ENCODE peak calls at places on chromosomes 11 and 22, in five cellular contexts. K is fibroblast of mammary gland, W is fibroblast of villous mesenchyme, O is GM23338, J is PC-3. R is an unnamed sample.

GRCh38 chr22:19571995-19572394 is 47.8 kb upstream of the CLDN5 start:
- DNase-seq in K (no peak), O (no peak), W (no peak), J (peak), R (peak)

GRCh38 chr11:66069715-66070603 is at the start of gene PACS1:
- DNase-seq in K (peak), O (peak), J (peak), W (peak), R (peak)

GRCh38 chr11:16783321-16783801 is 44.9 kb downstream of the C11orf58 start:
- DNase-seq in O (no peak), W (no peak), J (no peak), K (no peak), R (no peak)

GRCh38 chr11:74581954-74582547 is 10.3 kb upstream of the POLD3 start:
- DNase-seq in O (no peak), J (no peak), W (no peak), K (no peak), R (no peak)

GRCh38 chr11:26227311-26227710 is 104.6 kb upstream of the ANO3 start:
- DNase-seq in W (peak), J (peak), K (peak), O (peak), R (peak)

GRCh38 chr11:94855666-94856065 is 87.5 kb downstream of the AMOTL1 start:
- DNase-seq in W (no peak), O (no peak), J (no peak), K (no peak), R (no peak)

GRCh38 chr11:45094958-45095690 is 51.3 kb upstream of the PRDM11 start:
- DNase-seq in O (no peak), K (no peak), J (no peak), W (no peak), R (no peak)

GRCh38 chr11:10730151-10730550 is 20.9 kb upstream of the CTR9 start:
- DNase-seq in O (no peak), W (no peak), J (no peak), K (peak), R (no peak)

GRCh38 chr11:57515332-57516060 is at the start of gene SLC43A1:
- DNase-seq in W (peak), J (peak), O (peak), K (peak), R (peak)

GRCh38 chr22:44080936-44081853 is 57.1 kb downstream of the PARVB start:
- DNase-seq in W (peak), J (peak), K (peak), O (peak), R (peak)

GRCh38 chr11:114496915-114497314 is 57.6 kb downstream of the REXO2 start:
- DNase-seq in O (no peak), K (no peak), J (peak), W (no peak), R (no peak)

GRCh38 chr11:97118756-97119155 is 728.9 kb downstream of the JRKL start:
- DNase-seq in W (no peak), J (no peak), O (no peak), K (no peak), R (no peak)

GRCh38 chr11:121478895-121479281 is 26.1 kb upstream of the SORL1-AS1 start:
- DNase-seq in J (no peak), K (no peak), O (no peak), W (no peak), R (no peak)

GRCh38 chr22:19880786-19881569 is 26.3 kb upstream of the GNB1L start:
- DNase-seq in J (peak), W (peak), O (peak), K (peak), R (peak)

GRCh38 chr22:37457093-37457893 is 28.9 kb downstream of the MFNG start:
- DNase-seq in K (peak), O (peak), J (peak), W (peak), R (peak)

GRCh38 chr11:69512136-69512535 is 30.7 kb downstream of the LINC01488 start:
- DNase-seq in J (no peak), W (no peak), K (no peak), O (no peak), R (no peak)

GRCh38 chr11:17906436-17906835 is 106.4 kb downstream of the SERGEF start:
- DNase-seq in J (peak), W (no peak), O (peak), K (no peak), R (peak)

GRCh38 chr11:129815596-129816461 is at the start of gene TMEM45B:
- DNase-seq in O (peak), K (no peak), W (no peak), J (peak), R (no peak)

GRCh38 chr11:129248618-129249017 is 56.5 kb upstream of the ARHGAP32 start:
- DNase-seq in W (peak), K (peak), O (no peak), J (peak), R (peak)

GRCh38 chr11:9037046-9037780 is 33.4 kb upstream of the NRIP3 start:
- DNase-seq in J (no peak), W (no peak), O (no peak), K (no peak), R (no peak)

GRCh38 chr22:26610983-26611382 is 6.8 kb downstream of the CRYBB1 start:
- DNase-seq in O (no peak), K (peak), W (no peak), J (peak), R (peak)

GRCh38 chr11:103091024-103091423 is 936 bp downstream of the DCUN1D5 start:
- DNase-seq in J (peak), O (peak), K (no peak), W (peak), R (peak)

GRCh38 chr11:134610116-134610910 is 198.3 kb upstream of the B3GAT1 start:
- DNase-seq in W (no peak), K (no peak), O (no peak), J (no peak), R (no peak)

GRCh38 chr11:94144664-94145063 is 16.0 kb downstream of the PANX1 start:
- DNase-seq in W (no peak), K (no peak), O (no peak), J (no peak), R (no peak)

GRCh38 chr22:25027959-25028840 is 75.7 kb downstream of the KIAA1671 start:
- DNase-seq in J (peak), K (no peak), W (peak), O (peak), R (no peak)

GRCh38 chr11:5737091-5737490 is 843 bp downstream of the OR56B1 start:
- DNase-seq in W (peak), K (peak), O (no peak), J (no peak), R (peak)

GRCh38 chr11:99376463-99376862 is 355.7 kb downstream of the CNTN5 start:
- DNase-seq in O (no peak), K (no peak), W (no peak), J (peak), R (no peak)

GRCh38 chr22:36419177-36419911 is 31.6 kb upstream of the MYH9 start:
- DNase-seq in J (no peak), O (peak), K (peak), W (peak), R (no peak)

GRCh38 chr11:74397531-74398243 is 546 bp downstream of the PGM2L1 start:
- DNase-seq in K (no peak), O (peak), J (peak), W (peak), R (peak)

GRCh38 chr11:40204228-40204627 is 1255.2 kb downstream of the LRRC4C start:
- DNase-seq in O (peak), K (no peak), W (no peak), J (no peak), R (no peak)

GRCh38 chr22:47625531-47626427 is 863.3 kb downstream of the TBC1D22A start:
- DNase-seq in W (no peak), J (no peak), O (no peak), K (no peak), R (no peak)

GRCh38 chr22:47628477-47629272 is 866.2 kb downstream of the TBC1D22A start:
- DNase-seq in J (no peak), K (no peak), W (no peak), O (no peak), R (no peak)

GRCh38 chr22:47625013-47625385 is 862.5 kb downstream of the TBC1D22A start:
- DNase-seq in K (no peak), J (no peak), W (no peak), O (no peak), R (no peak)

GRCh38 chr22:47627561-47628253 is 865.3 kb downstream of the TBC1D22A start:
- DNase-seq in O (no peak), K (no peak), J (peak), W (no peak), R (no peak)

DNA sequence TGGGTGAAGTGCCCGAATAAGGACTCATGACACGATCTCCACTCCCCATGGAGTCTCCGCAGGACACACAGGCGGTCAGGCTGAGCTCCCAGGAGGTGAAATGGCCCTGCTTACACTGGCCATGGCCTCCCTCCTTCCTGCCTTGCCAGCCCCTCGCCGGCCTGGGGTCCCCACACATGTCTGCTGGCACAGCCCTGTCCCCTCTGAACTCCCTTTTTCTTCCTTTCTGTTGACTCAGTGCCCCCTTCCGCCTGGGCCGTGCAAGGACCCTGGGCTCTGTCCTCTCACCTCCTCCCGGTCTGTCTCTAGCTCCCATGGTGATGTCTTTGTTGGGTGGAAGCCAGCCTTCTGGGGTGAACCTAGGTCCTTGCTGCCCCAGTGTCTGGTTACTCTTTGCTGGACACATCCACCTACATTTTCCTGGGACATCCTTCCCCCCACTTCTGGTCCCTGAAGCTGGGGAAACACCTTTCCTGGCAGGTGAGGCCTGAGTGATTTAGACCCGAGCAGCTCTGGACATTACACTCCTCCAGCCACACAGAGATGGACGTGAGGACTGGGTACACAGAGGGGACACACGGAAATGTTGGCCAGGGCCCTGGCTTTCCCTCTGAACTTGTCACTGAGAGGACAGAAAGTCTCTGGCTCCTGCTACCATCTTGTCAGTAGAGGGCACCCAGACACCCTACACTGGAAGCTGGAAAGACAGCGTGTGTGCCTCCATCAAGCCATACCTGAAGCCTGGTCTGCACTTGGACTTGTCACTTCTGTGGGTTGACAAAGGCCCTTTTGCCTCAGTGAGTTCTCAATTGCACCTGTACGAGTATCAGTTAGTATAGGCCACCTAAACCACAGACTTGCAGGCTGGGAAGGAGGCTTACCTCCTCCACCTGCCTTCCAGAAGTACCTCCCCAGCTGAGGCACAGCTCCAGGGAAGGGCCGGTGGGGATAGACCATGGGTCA is 864.3 kb downstream of the TBC1D22A start:
- DNase-seq in J (peak), O (no peak), K (no peak), W (no peak), R (no peak)
- TF ChIP-seq CTCF in J (no peak), O (no peak), K (no peak), W (no peak), R (peak)

GRCh38 chr11:47616726-47617416 is 22.7 kb upstream of the C1QTNF4 start:
- DNase-seq in O (peak), K (peak), W (peak), J (peak), R (peak)
- TF ChIP-seq CTCF in O (peak), K (peak), W (peak), J (peak), R (peak)

DNA sequence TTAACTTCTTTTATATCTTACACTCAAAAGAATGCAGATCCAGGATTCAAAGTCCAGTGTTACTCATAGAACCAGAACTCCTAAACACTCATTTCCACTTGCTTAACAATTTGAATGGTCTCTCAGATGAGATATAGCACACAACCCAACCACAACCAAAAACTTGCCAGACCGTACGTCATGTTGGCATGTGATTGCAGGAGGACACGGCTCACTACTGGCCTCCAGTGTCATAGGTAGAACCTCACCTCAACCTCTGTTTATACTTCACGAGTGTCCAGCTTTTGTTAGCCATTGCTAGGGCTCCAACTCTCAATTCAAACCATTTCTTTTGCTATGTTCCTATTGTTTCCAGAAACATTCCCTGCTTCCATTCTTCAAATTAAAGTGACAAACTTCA is 58.5 kb upstream of the PDGFD start:
- DNase-seq in K (no peak), O (no peak), J (peak), W (no peak), R (peak)
- TF ChIP-seq CTCF in K (no peak), O (no peak), J (peak), W (no peak), R (no peak)

GRCh38 chr11:111454561-111455192 is 57.5 kb downstream of the BTG4 start:
- DNase-seq in W (peak), J (peak), O (peak), K (peak), R (peak)
- TF ChIP-seq CTCF in W (peak), J (peak), O (peak), K (peak), R (peak)

DNA sequence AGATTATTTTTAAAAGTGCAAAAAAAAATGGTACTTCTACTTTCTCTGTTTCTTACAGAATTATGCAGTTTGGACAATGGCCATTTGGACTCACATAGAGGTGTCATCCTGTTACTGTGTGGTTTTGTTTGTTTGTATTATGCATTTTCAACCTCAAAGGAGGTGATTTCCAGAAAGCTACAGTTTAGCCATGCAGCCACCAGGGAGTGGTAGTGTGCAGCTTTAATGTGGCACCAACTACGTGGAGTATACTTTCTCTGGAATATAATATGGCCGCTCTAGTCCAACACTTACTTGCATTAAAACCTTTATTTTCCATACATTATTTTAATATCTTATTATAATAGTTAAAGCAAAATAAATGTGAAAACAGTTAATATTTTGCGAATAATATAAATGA is 469.9 kb upstream of the KIRREL3 start:
- DNase-seq in W (no peak), O (peak), K (no peak), J (peak), R (peak)
- TF ChIP-seq CTCF in W (no peak), O (peak), K (peak), J (peak), R (peak)

GRCh38 chr11:108873305-108873704 is 208.4 kb downstream of the DDX10 start:
- DNase-seq in W (no peak), K (no peak), O (no peak), J (peak), R (no peak)
- TF ChIP-seq CTCF in W (no peak), K (no peak), O (no peak), J (no peak), R (no peak)

GRCh38 chr11:61413496-61413895 is 16.3 kb downstream of the CPSF7 start:
- DNase-seq in K (peak), W (peak), O (no peak), J (no peak), R (no peak)

GRCh38 chr11:61406991-61407728 is 14.8 kb downstream of the TMEM216 start:
- DNase-seq in K (no peak), W (no peak), O (no peak), J (no peak), R (no peak)

GRCh38 chr11:61415381-61415780 is 14.4 kb downstream of the CPSF7 start:
- DNase-seq in W (no peak), J (no peak), K (no peak), O (no peak), R (no peak)

GRCh38 chr11:61414547-61414946 is 15.2 kb downstream of the CPSF7 start:
- DNase-seq in W (no peak), J (no peak), O (no peak), K (no peak), R (no peak)

DNA sequence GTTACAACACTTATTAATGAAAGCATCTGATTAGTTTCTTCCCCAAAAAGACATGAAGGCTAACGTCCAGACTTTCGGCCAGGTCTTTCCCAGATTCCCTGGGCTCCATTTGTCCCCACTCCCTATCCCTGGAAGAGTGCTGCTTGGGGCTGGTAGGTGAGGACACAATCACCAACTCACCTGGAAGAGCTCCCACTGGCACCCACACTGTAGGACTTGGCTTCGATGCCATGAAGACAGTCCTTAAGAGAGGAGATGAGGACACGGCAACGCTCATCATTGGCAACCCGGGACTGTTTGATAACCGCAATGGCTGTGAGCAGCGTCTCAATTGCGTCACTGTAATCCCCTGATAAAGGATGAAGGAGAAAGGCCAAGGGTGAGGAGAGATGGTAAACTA is 18.2 kb downstream of the CPSF7 start:
- DNase-seq in W (no peak), K (no peak), O (no peak), J (no peak), R (no peak)
- TF ChIP-seq CTCF in W (no peak), K (no peak), O (no peak), J (no peak), R (no peak)

DNA sequence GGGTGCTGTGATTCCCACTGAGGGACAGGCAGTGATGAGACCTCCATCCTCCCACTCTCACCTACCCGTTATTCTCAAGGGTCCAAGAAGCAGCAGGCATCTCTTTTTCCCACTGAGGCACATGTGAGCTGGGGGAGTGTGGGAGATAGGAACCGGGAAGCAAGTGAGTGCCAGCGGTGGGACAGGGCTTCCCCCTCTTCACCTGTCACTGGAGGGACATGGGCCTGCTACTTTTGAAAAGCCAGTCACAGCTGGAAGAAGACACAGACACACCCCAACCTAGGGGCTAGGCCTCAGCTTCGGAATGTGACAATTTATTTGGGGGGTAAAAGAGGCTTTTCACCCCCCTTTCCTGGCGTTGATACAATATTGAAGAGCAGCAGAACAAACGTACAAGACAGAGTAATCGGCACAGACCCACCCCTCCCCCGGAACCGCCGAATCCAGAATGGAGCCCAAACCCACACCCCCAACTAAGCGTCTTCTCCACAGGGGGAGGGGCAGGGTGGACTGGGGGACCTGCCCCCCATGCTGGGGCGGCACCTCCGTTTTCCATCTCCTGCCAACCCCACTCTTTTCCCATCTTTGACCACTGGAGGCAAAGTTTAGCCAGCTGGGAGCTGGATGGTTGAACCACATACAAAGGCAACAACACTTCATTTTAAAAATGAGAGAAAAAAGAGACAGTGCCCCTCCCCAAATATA is 10.7 kb downstream of the CBX6 start:
- DNase-seq in W (no peak), J (no peak), O (peak), K (peak), R (no peak)
- TF ChIP-seq CTCF in W (peak), J (peak), O (peak), K (peak), R (no peak)

GRCh38 chr11:115504279-115505158 is at the start of gene CADM1:
- DNase-seq in O (peak), W (peak), K (peak), J (peak), R (no peak)
- TF ChIP-seq CTCF in O (peak), W (peak), K (peak), J (peak), R (no peak)

GRCh38 chr11:123035831-123036230 is 26.1 kb downstream of the HSPA8 start:
- DNase-seq in J (no peak), K (no peak), O (no peak), W (no peak), R (no peak)

GRCh38 chr11:123030517-123030916 is 31.4 kb downstream of the HSPA8 start:
- DNase-seq in J (no peak), K (no peak), O (no peak), W (no peak), R (no peak)

GRCh38 chr11:123034587-123034986 is 27.3 kb downstream of the HSPA8 start:
- DNase-seq in K (peak), W (no peak), O (no peak), J (no peak), R (no peak)

GRCh38 chr11:123033895-123034294 is 28.0 kb downstream of the HSPA8 start:
- DNase-seq in W (no peak), J (no peak), K (peak), O (peak), R (no peak)
- TF ChIP-seq CTCF in W (peak), J (no peak), K (peak), O (peak), R (no peak)

R was measured in MCF 10A.